ENCODE peak calls at places on chromosomes 16 and 17, in nine cellular contexts. N is cardiac muscle cell, W is astrocyte of the cerebellum, B is PC-3, C is Caco-2, I is lung, H is mesothelial cell of epicardium, G is thoracic aorta, L is gastrocnemius medialis. Z is an unnamed sample.

GRCh38 chr16:27237229-27238015 is 31.1 kb downstream of the NSMCE1 start:
- DNase-seq in N (no peak), W (peak), B (no peak), C (no peak), I (no peak), H (no peak), G (no peak), L (no peak), Z (no peak)

GRCh38 chr17:29760771-29761682 is 138.3 kb upstream of the CORO6 start:
- DNase-seq in N (peak), W (no peak), B (peak), C (peak), I (peak), H (peak), G (peak), L (peak), Z (peak)

GRCh38 chr17:51352798-51353197 is 92.5 kb downstream of the UTP18 start:
- DNase-seq in N (no peak), W (no peak), B (no peak), C (no peak), I (no peak), H (no peak), G (no peak), L (no peak), Z (no peak)

GRCh38 chr17:45248132-45248936 is 13.6 kb downstream of the SPATA32 start:
- DNase-seq in N (no peak), W (no peak), B (peak), C (peak), I (peak), H (peak), G (no peak), L (no peak), Z (no peak)

GRCh38 chr16:29665294-29666077 is 2.4 kb downstream of the SPN start:
- DNase-seq in N (no peak), W (no peak), B (no peak), C (no peak), I (no peak), H (no peak), G (no peak), L (no peak), Z (no peak)

GRCh38 chr17:17757391-17757791 is 76.1 kb downstream of the RAI1 start:
- DNase-seq in N (no peak), W (no peak), B (no peak), C (no peak), I (no peak), H (no peak), G (no peak), L (no peak), Z (no peak)

GRCh38 chr17:3978421-3979275 is 14.4 kb upstream of the ATP2A3 start:
- DNase-seq in N (no peak), W (no peak), B (peak), C (no peak), I (no peak), H (no peak), G (no peak), L (no peak), Z (no peak)

GRCh38 chr16:72442381-72443158 is 270.6 kb upstream of the PMFBP1 start:
- DNase-seq in N (no peak), W (no peak), B (no peak), C (no peak), I (no peak), H (no peak), G (no peak), L (no peak), Z (no peak)

GRCh38 chr17:45063198-45063597 is 2.1 kb downstream of the NMT1 start:
- DNase-seq in N (no peak), W (no peak), B (no peak), C (no peak), I (no peak), H (no peak), G (no peak), L (no peak), Z (no peak)

GRCh38 chr16:31142109-31143035 is 6.8 kb upstream of the PRSS8 start:
- DNase-seq in N (peak), W (peak), B (peak), C (peak), I (peak), H (peak), G (peak), L (peak), Z (peak)

GRCh38 chr17:57708401-57708800 is 36.7 kb downstream of the CCDC182 start:
- DNase-seq in N (no peak), W (no peak), B (no peak), C (no peak), I (peak), H (no peak), G (no peak), L (no peak), Z (no peak)

GRCh38 chr16:79334127-79334526 is 266.4 kb downstream of the MAF start:
- DNase-seq in N (peak), W (no peak), B (no peak), C (peak), I (no peak), H (no peak), G (no peak), L (no peak), Z (no peak)

GRCh38 chr17:4506892-4507291 is 8.2 kb downstream of the SPNS2 start:
- DNase-seq in N (no peak), W (no peak), B (no peak), C (no peak), I (no peak), H (no peak), G (no peak), L (no peak), Z (no peak)

GRCh38 chr17:43755389-43755875 is 3.2 kb downstream of the SOST start:
- DNase-seq in N (peak), W (no peak), B (peak), C (no peak), I (no peak), H (no peak), G (no peak), L (no peak), Z (peak)

GRCh38 chr17:28712705-28713415 is 1.2 kb upstream of the PROCA1 start:
- DNase-seq in N (no peak), W (no peak), B (no peak), C (no peak), I (no peak), H (no peak), G (no peak), L (no peak), Z (no peak)

GRCh38 chr17:28711723-28712036 is at the start of gene PROCA1:
- DNase-seq in N (no peak), W (no peak), B (no peak), C (no peak), I (no peak), H (no peak), G (no peak), L (no peak), Z (no peak)

GRCh38 chr17:28715217-28715616 is 2.5 kb downstream of the RAB34 start:
- DNase-seq in N (no peak), W (no peak), B (no peak), C (no peak), I (no peak), H (no peak), G (no peak), L (no peak), Z (no peak)

GRCh38 chr17:28712037-28712704 is 483 bp upstream of the PROCA1 start:
- DNase-seq in N (peak), W (no peak), B (no peak), C (peak), I (no peak), H (no peak), G (no peak), L (no peak), Z (no peak)

DNA sequence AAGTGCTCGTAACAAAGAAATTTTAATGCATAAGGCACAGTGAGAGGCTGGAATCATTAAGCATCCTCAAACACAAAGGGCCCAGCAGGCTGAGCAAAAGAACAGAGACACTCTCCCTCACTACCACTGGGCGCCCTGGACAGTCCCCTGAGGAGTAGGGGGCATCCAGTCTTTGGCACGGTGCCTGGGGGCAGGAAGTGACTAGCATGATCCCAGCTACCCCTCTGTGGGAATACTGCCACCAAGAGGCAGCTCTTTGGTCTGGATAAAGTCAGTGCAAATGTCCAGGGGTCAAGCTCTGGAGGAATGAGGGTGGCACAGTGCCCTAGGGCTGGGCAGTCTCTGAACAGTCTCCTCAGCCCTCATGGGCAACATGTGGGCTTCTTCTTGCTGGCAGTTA is 2.6 kb upstream of the PROCA1 start:
- DNase-seq in N (no peak), W (no peak), B (no peak), C (no peak), I (no peak), H (no peak), G (no peak), L (no peak), Z (no peak)
- TF ChIP-seq CTCF in N (no peak), W (no peak), B (peak), C (no peak), I (no peak), H (no peak), G (no peak), L (no peak), Z (no peak)

DNA sequence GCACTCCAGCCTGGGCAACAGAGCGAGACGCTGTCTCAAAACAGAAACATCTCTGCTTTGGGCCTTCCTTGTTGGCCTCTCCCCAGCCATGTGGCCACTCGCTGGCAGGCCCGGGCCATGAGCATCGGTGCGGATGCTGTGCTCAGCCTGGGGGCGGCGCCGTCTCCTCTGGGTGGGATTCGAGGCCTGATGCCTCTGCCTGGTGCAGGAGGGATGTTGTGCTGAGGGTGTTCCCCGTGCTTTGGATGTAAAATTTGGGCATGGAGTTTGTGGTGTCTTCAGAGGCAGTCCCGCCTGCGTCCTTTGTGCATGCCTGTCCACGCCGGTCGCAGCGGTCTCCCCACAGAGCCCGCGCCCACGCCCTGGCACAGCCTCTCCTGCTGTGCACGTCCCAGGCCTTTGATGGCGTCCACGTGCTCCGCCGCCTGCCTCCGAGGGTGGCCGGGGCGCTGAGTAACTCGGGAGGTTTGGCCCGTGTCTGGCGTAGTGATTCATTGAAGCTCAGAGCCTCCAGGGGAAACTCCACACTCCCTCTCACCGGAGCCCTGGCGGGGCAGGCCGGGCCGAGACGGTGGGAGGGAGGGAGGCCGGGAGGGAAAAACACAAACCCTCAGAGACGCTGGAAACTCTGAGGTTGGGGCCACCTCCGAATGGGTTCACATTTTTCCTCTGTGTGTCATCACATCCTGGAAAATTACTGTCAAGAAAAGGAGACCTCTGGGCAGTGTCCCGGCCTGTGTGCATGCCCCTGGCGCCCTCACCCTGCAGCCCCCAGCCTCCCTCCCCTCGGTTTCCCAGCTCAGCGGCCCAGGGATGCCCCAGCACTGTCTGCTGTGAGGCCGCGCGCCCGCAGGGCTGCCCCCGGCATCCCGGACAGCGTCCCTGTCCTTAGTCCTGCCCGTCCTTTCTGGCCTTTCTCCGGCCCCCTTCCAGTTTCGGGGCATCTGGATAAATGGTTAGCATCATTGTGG is 19.0 kb downstream of the CENPX start:
- DNase-seq in N (no peak), W (peak), B (peak), C (peak), I (no peak), H (peak), G (peak), L (peak), Z (no peak)
- TF ChIP-seq CTCF in N (no peak), W (no peak), B (no peak), C (no peak), I (no peak), H (no peak), G (no peak), L (no peak), Z (no peak)

DNA sequence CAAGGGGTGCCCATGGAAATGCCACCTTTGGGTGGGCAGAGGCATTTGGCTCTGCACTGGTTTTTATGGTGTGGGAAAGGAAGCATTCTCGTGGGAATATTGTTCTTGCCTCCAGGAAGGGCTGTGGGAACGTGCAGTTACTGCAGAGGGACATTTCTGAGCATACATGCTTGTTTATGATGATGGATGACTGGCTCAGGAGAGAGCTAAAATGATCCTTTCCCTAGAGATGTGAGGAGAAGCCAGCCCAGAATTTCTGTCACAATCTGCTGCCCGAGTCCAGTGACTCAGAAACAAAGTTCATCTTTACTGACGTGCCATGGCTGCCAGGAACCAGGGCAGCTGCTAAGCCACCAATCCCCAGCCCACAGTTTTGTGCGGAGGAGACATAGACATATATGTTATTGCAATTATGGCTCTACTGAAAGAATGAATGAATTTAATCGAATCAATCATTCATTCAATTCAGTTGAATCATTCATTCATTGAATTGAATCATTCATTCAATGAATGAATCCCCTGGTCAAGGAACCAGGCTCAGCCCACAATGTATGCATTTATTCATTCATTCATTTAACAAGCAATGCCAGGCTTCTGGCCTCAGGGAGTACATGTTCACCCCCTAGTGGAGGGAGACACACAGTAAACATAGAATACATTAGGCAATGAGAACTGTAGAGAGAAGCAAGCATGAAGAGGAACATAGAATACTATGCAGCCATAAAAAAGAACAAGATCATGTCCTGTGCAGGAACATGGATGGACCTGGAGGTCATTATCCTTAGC is 414.4 kb upstream of the HSBP1 start:
- DNase-seq in N (no peak), W (no peak), B (peak), C (no peak), I (no peak), H (no peak), G (peak), L (no peak), Z (no peak)
- TF ChIP-seq CTCF in N (peak), W (peak), B (peak), C (no peak), I (no peak), H (no peak), G (no peak), L (no peak), Z (peak)

DNA sequence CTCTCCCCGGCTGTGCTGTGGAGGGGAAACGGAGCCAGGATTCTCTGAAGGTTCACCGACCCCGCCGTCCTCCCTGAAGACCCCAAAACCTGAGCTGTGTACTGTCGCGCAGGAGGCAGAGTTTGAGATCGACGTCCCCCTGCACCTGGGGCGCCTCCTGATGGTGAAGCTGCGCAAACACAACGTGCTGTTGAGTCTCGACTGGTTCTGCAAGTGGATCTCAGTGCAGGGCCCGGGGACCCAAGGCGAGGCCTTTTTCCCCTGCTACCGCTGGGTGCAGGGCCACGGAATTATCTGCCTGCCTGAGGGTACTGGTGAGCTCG is 62.6 kb upstream of the TEKT1 start:
- DNase-seq in N (peak), W (no peak), B (no peak), C (no peak), I (no peak), H (no peak), G (no peak), L (no peak), Z (no peak)
- TF ChIP-seq CTCF in N (peak), W (peak), B (peak), C (no peak), I (no peak), H (no peak), G (no peak), L (no peak), Z (peak)

DNA sequence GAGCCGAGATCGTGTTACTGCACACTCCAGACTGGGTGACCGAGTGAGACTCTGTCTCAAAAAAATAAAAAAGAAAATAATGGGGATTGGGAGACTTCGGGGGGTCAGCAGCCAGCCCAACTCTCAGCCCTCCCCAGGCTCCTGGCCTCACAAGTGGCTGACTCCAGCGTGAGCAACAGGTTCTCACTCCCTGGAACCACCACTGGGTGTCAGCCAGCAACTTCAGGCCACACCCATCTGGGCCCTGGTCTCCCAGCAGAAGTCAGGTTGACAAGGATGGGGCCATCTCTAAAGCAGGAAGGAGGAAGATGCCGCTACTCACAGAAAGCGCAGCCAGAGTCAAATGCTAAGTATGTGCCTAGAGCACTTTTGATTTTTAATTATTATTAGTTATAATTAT is 139.4 kb downstream of the C16orf78 start:
- DNase-seq in N (no peak), W (no peak), B (no peak), C (peak), I (no peak), H (no peak), G (no peak), L (no peak), Z (no peak)
- TF ChIP-seq CTCF in N (no peak), W (no peak), B (no peak), C (peak), I (no peak), H (no peak), G (no peak), L (no peak), Z (peak)

GRCh38 chr17:38559025-38559879 is 46.5 kb downstream of the SRCIN1 start:
- DNase-seq in N (peak), W (no peak), B (no peak), C (peak), I (peak), H (peak), G (no peak), L (peak), Z (peak)
- TF ChIP-seq CTCF in N (no peak), W (no peak), B (no peak), C (peak), I (no peak), H (no peak), G (no peak), L (no peak), Z (peak)

DNA sequence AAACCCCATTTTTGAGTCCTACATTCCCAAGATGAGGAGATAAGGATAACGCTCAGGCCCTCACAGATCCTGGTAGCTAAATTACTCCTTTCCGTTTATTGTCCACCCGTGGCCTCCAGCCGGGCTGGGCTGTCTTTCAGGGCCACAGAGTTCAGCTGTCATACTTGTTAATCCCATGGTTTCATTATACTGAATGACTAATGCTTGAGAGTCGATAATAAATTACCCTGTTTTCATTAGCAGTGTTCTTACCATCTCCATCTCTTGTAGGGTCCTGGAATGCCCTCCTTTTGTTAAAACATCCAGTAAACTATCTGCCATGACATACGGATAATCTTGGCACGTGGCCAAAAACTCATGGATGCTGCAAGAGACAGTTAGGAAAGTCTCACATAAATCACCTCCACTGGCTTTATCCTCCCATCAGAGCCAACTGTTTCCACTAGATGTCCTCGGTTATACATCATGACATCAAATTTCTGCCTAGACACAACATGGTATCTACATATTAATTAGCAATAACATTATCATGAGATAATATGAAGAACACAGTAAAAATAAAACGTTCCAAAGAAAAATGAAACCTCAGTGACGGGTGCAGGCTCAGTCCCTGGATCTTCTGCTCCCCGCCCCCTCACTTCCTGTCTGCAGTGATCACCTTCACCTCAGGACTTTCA is 45.3 kb downstream of the BRD7 start:
- DNase-seq in N (no peak), W (no peak), B (peak), C (no peak), I (no peak), H (no peak), G (no peak), L (no peak), Z (no peak)
- TF ChIP-seq CTCF in N (peak), W (peak), B (peak), C (peak), I (no peak), H (no peak), G (no peak), L (no peak), Z (peak)